ENCODE peak calls at places on chromosomes 3 and 15, in four cellular contexts. K is GM12891, Y is GM12878, Z is HL-60. J is an unnamed sample.

GRCh38 chr3:103440539-103441113 is 1005.8 kb downstream of the ZPLD1 start:
- DNase-seq in Z (no peak), Y (no peak), K (no peak), J (no peak)

GRCh38 chr3:183449391-183449790 is 21.0 kb upstream of the MCF2L2 start:
- DNase-seq in K (no peak), Z (no peak), Y (no peak), J (peak)

GRCh38 chr15:89486726-89487050 is 9.7 kb downstream of the RHCG start:
- DNase-seq in Z (peak), Y (no peak), K (peak), J (peak)

GRCh38 chr3:149174901-149175300 is 45.5 kb downstream of the HPS3 start:
- DNase-seq in Y (peak), Z (no peak), K (no peak), J (no peak)

GRCh38 chr3:8571256-8571655 is 69.6 kb downstream of the LMCD1 start:
- DNase-seq in Z (peak), K (no peak), Y (no peak), J (no peak)

GRCh38 chr3:129793947-129794318 is 99.6 kb downstream of the TMCC1 start:
- DNase-seq in Z (peak), Y (no peak), K (no peak), J (peak)

GRCh38 chr3:64559658-64560057 is 128.1 kb downstream of the ADAMTS9 start:
- DNase-seq in Z (no peak), K (no peak), Y (no peak), J (no peak)

GRCh38 chr3:42133500-42134298 is 42.5 kb downstream of the TRAK1 start:
- DNase-seq in Z (no peak), K (no peak), Y (no peak), J (no peak)

GRCh38 chr3:8386221-8386620 is 115.4 kb upstream of the LMCD1 start:
- DNase-seq in K (no peak), Y (no peak), Z (no peak), J (no peak)

GRCh38 chr3:63523100-63523499 is 129.4 kb upstream of the SNTN start:
- DNase-seq in Z (no peak), Y (no peak), K (no peak), J (no peak)

GRCh38 chr15:42832577-42832976 is 88.0 kb downstream of the TTBK2 start:
- DNase-seq in Z (no peak), K (no peak), Y (no peak), J (no peak)
- TF ChIP-seq SPI1 in Z (no peak), K (no peak), Y (no peak), J (no peak)

DNA sequence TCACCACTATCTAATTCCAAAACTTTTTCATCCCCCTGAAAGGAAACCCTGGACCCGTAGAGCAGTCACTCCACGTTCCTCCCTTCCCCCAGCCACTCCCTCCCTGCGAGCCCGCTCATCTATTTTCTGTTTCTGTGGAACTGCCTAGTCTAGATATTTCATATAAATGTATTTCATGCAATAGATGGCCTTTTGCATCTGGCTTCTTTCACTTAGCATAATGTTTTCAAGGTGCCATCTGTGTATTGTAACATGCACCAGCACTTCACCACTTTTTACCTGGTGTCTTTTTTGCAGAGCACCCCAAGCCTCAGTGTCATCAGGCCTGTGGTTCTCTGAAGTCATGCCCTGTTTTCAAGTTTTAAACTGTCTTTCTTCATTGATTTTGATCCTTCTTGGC is 10.7 kb downstream of the CGNL1 start:
- DNase-seq in Y (no peak), Z (no peak), K (no peak), J (no peak)
- TF ChIP-seq SPI1 in Y (no peak), Z (no peak), K (no peak), J (no peak)

GRCh38 chr3:131532645-131533044 is 29.9 kb upstream of the MRPL3 start:
- DNase-seq in Z (no peak), K (no peak), Y (no peak), J (no peak)

GRCh38 chr3:131530843-131531242 is 28.1 kb upstream of the MRPL3 start:
- DNase-seq in K (no peak), Z (no peak), Y (no peak), J (no peak)

GRCh38 chr3:131530374-131530773 is 27.6 kb upstream of the MRPL3 start:
- DNase-seq in K (no peak), Z (no peak), Y (no peak), J (no peak)

DNA sequence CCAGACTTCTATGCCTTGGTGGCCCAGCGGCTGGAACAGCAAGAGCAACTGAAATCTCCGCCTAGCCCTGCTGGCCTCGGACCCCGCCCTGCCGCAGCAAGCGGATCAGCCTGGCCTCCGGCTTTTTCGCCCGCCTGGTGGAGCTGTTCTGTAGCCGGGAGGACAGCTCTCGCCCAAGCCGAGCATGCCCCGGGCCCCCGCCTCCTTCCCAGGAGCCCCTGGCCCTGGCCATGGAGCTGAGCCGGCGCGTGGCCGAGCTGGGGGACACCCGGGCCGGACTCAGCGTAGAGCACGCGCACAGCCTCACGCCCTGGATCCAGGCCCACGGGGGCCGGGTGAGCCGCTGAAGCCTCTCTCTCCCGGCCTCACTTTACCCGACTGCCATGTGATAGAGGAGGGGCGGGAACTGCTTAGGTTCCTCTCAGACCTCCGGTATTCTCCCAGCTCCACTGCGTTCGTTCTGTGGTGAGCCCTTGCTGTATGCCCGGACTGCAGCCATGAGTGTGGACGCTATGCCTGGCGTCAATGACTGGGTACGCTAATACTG is 24.1 kb upstream of the MRPL3 start:
- DNase-seq in Z (peak), K (no peak), Y (no peak), J (peak)
- TF ChIP-seq SPI1 in Z (no peak), K (no peak), Y (no peak), J (no peak)

GRCh38 chr3:45552031-45552772 is 42.3 kb upstream of the LIMD1 start:
- DNase-seq in K (no peak), Y (no peak), Z (no peak), J (no peak)

GRCh38 chr3:45552773-45553371 is 41.7 kb upstream of the LIMD1 start:
- DNase-seq in K (no peak), Z (no peak), Y (no peak), J (no peak)

GRCh38 chr3:45553469-45553974 is 41.0 kb upstream of the LIMD1 start:
- DNase-seq in Y (no peak), K (peak), Z (peak), J (peak)

GRCh38 chr3:45549961-45550360 is 44.6 kb upstream of the LIMD1 start:
- DNase-seq in K (no peak), Y (no peak), Z (no peak), J (no peak)

DNA sequence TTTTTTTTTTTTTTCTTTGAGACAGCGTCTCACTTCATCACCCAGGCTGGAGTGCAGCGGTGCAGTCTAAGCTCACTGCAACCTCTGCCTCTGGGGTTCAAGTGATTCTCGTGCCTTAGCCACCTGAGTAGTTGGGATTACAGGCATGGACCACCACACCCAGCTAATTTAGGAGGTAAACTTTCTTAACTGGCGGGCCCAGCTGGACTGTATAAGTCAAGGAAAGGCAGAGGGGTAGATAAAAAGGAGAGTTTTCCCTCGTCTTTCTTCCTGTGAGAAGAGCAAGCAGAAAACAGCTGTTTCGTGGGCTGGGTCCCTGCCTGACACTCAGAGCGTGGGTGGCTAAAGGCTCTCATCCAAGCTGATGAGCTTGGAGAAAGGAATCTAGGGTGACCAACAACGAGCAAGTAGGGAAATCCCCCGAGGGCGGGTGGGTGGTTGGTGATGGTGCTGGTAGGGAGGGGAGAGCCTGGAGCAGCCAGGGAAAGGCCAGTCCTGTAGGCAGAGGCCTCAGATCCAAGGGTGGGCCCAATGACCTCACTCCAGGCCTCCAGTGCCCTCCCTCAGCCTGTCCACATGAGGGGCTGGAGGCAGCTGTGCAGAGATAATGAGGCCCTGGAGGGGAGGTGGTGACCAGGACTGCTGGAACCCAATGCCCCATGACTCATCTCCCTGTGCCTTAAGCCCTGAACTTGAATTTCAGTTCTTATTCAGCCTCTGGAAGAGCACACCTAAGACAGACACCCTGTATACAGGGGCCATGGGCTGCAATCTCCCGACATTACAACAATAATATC is 43.1 kb upstream of the LIMD1 start:
- DNase-seq in Y (no peak), K (no peak), Z (no peak), J (peak)
- TF ChIP-seq SPI1 in Y (no peak), K (no peak), Z (no peak), J (no peak)

DNA sequence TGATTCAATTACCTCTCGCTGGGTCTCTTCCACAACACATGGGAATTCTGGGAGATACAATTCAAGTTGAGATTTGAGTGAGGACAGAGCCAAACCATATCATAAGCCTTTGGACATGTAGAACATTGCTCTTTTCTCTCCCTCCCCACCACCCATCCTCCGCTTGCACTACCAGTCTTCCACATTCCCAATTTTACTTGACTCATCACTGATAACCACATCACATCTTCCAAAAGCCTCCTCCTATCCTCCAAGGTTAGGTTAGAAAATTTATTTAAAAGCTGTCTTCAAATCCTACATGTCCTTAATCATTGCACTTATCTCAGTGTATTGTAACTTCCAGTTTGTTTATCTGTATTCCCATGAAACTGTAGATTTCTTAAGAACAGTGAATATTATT is 10.4 kb downstream of the ZBED2 start:
- DNase-seq in Y (no peak), Z (no peak), K (no peak), J (no peak)
- TF ChIP-seq SPI1 in Y (no peak), Z (no peak), K (no peak), J (no peak)

J was measured in K562.